ENCODE peak calls at places on chromosomes 2 and 18, in six cellular contexts. One of them, this sample, is unnamed.

GRCh38 chr18:73043231-73044000 is 175.6 kb upstream of the NETO1 start:
- DNase-seq in EL: no peak
- DNase-seq in occipital lobe: no peak
- DNase-seq in stimulated activated CD4-positive, alpha-beta T cell treated with anti-CD3 and anti-CD28 coated beads, Interleukin-1b, Interleukin-23, amount 100 ng/mL, for 4 hours: no peak
- DNase-seq in amniotic stem cell: no peak
- DNase-seq in D341Med: no peak
- DNase-seq in this sample: no peak

GRCh38 chr18:45628979-45629958 is 14.0 kb downstream of the SLC14A2 start:
- DNase-seq in amniotic stem cell: no peak
- DNase-seq in D341Med: no peak
- DNase-seq in EL: peak
- DNase-seq in stimulated activated CD4-positive, alpha-beta T cell treated with anti-CD3 and anti-CD28 coated beads, Interleukin-1b, Interleukin-23, amount 100 ng/mL, for 4 hours: no peak
- DNase-seq in occipital lobe: no peak
- DNase-seq in this sample: no peak

GRCh38 chr2:120750488-120751210 is 15.0 kb downstream of the GLI2 start:
- DNase-seq in amniotic stem cell: no peak
- DNase-seq in occipital lobe: no peak
- DNase-seq in stimulated activated CD4-positive, alpha-beta T cell treated with anti-CD3 and anti-CD28 coated beads, Interleukin-1b, Interleukin-23, amount 100 ng/mL, for 4 hours: no peak
- DNase-seq in D341Med: no peak
- DNase-seq in EL: no peak
- DNase-seq in this sample: no peak

GRCh38 chr2:7685342-7686015 is 768.3 kb downstream of the RNF144A start:
- DNase-seq in D341Med: no peak
- DNase-seq in stimulated activated CD4-positive, alpha-beta T cell treated with anti-CD3 and anti-CD28 coated beads, Interleukin-1b, Interleukin-23, amount 100 ng/mL, for 4 hours: no peak
- DNase-seq in amniotic stem cell: peak
- DNase-seq in occipital lobe: no peak
- DNase-seq in EL: peak
- DNase-seq in this sample: no peak

GRCh38 chr2:67871696-67872320 is 191.0 kb downstream of the C1D start:
- DNase-seq in amniotic stem cell: no peak
- DNase-seq in occipital lobe: no peak
- DNase-seq in D341Med: no peak
- DNase-seq in stimulated activated CD4-positive, alpha-beta T cell treated with anti-CD3 and anti-CD28 coated beads, Interleukin-1b, Interleukin-23, amount 100 ng/mL, for 4 hours: no peak
- DNase-seq in EL: peak
- DNase-seq in this sample: no peak

GRCh38 chr18:36078751-36079529 is 11.6 kb upstream of the RPRD1A start:
- DNase-seq in amniotic stem cell: no peak
- DNase-seq in EL: peak
- DNase-seq in occipital lobe: no peak
- DNase-seq in stimulated activated CD4-positive, alpha-beta T cell treated with anti-CD3 and anti-CD28 coated beads, Interleukin-1b, Interleukin-23, amount 100 ng/mL, for 4 hours: no peak
- DNase-seq in D341Med: no peak
- DNase-seq in this sample: no peak

GRCh38 chr2:68943581-68944568 is 8.8 kb downstream of the GKN2 start:
- DNase-seq in occipital lobe: peak
- DNase-seq in amniotic stem cell: peak
- DNase-seq in stimulated activated CD4-positive, alpha-beta T cell treated with anti-CD3 and anti-CD28 coated beads, Interleukin-1b, Interleukin-23, amount 100 ng/mL, for 4 hours: no peak
- DNase-seq in D341Med: peak
- DNase-seq in EL: peak
- DNase-seq in this sample: peak

GRCh38 chr2:196798980-196799379 is 503 bp downstream of the GTF3C3 start:
- DNase-seq in occipital lobe: no peak
- DNase-seq in EL: no peak
- DNase-seq in stimulated activated CD4-positive, alpha-beta T cell treated with anti-CD3 and anti-CD28 coated beads, Interleukin-1b, Interleukin-23, amount 100 ng/mL, for 4 hours: no peak
- DNase-seq in amniotic stem cell: no peak
- DNase-seq in D341Med: no peak
- DNase-seq in this sample: no peak

GRCh38 chr2:85754313-85755095 is 713 bp downstream of the ATOH8 start:
- DNase-seq in EL: peak
- DNase-seq in amniotic stem cell: no peak
- DNase-seq in occipital lobe: no peak
- DNase-seq in D341Med: peak
- DNase-seq in stimulated activated CD4-positive, alpha-beta T cell treated with anti-CD3 and anti-CD28 coated beads, Interleukin-1b, Interleukin-23, amount 100 ng/mL, for 4 hours: no peak
- DNase-seq in this sample: no peak

GRCh38 chr2:233821196-233821595 is 33.1 kb downstream of the HJURP start:
- DNase-seq in amniotic stem cell: no peak
- DNase-seq in occipital lobe: no peak
- DNase-seq in stimulated activated CD4-positive, alpha-beta T cell treated with anti-CD3 and anti-CD28 coated beads, Interleukin-1b, Interleukin-23, amount 100 ng/mL, for 4 hours: no peak
- DNase-seq in D341Med: no peak
- DNase-seq in EL: no peak
- DNase-seq in this sample: no peak

GRCh38 chr2:142037744-142038143 is 93.1 kb downstream of the LRP1B start:
- DNase-seq in amniotic stem cell: no peak
- DNase-seq in stimulated activated CD4-positive, alpha-beta T cell treated with anti-CD3 and anti-CD28 coated beads, Interleukin-1b, Interleukin-23, amount 100 ng/mL, for 4 hours: no peak
- DNase-seq in EL: no peak
- DNase-seq in D341Med: no peak
- DNase-seq in occipital lobe: no peak
- DNase-seq in this sample: peak

GRCh38 chr2:167715932-167716331 is 531.5 kb downstream of the STK39 start:
- DNase-seq in EL: no peak
- DNase-seq in occipital lobe: no peak
- DNase-seq in stimulated activated CD4-positive, alpha-beta T cell treated with anti-CD3 and anti-CD28 coated beads, Interleukin-1b, Interleukin-23, amount 100 ng/mL, for 4 hours: no peak
- DNase-seq in D341Med: no peak
- DNase-seq in amniotic stem cell: no peak
- DNase-seq in this sample: no peak

GRCh38 chr2:9313443-9313842 is 106.8 kb downstream of the ASAP2 start:
- DNase-seq in amniotic stem cell: no peak
- DNase-seq in stimulated activated CD4-positive, alpha-beta T cell treated with anti-CD3 and anti-CD28 coated beads, Interleukin-1b, Interleukin-23, amount 100 ng/mL, for 4 hours: no peak
- DNase-seq in EL: no peak
- DNase-seq in D341Med: no peak
- DNase-seq in occipital lobe: no peak
- DNase-seq in this sample: no peak

GRCh38 chr18:61435064-61435652 is 101.9 kb downstream of the CDH20 start:
- DNase-seq in EL: peak
- DNase-seq in occipital lobe: no peak
- DNase-seq in stimulated activated CD4-positive, alpha-beta T cell treated with anti-CD3 and anti-CD28 coated beads, Interleukin-1b, Interleukin-23, amount 100 ng/mL, for 4 hours: no peak
- DNase-seq in amniotic stem cell: no peak
- DNase-seq in D341Med: peak
- DNase-seq in this sample: no peak

GRCh38 chr2:71223767-71224333 is 3.1 kb downstream of the PAIP2B start:
- DNase-seq in EL: peak
- DNase-seq in D341Med: peak
- DNase-seq in stimulated activated CD4-positive, alpha-beta T cell treated with anti-CD3 and anti-CD28 coated beads, Interleukin-1b, Interleukin-23, amount 100 ng/mL, for 4 hours: no peak
- DNase-seq in amniotic stem cell: no peak
- DNase-seq in occipital lobe: peak
- DNase-seq in this sample: no peak

GRCh38 chr2:98759827-98760625 is 29.1 kb upstream of the MGAT4A start:
- DNase-seq in stimulated activated CD4-positive, alpha-beta T cell treated with anti-CD3 and anti-CD28 coated beads, Interleukin-1b, Interleukin-23, amount 100 ng/mL, for 4 hours: no peak
- DNase-seq in EL: no peak
- DNase-seq in occipital lobe: no peak
- DNase-seq in amniotic stem cell: no peak
- DNase-seq in D341Med: no peak
- DNase-seq in this sample: no peak

GRCh38 chr2:158006961-158007664 is 94.6 kb upstream of the UPP2 start:
- DNase-seq in EL: no peak
- DNase-seq in amniotic stem cell: no peak
- DNase-seq in D341Med: no peak
- DNase-seq in stimulated activated CD4-positive, alpha-beta T cell treated with anti-CD3 and anti-CD28 coated beads, Interleukin-1b, Interleukin-23, amount 100 ng/mL, for 4 hours: no peak
- DNase-seq in occipital lobe: no peak
- DNase-seq in this sample: no peak

GRCh38 chr18:31901063-31901462 is 41.9 kb downstream of the TRAPPC8 start:
- DNase-seq in EL: no peak
- DNase-seq in amniotic stem cell: no peak
- DNase-seq in D341Med: no peak
- DNase-seq in stimulated activated CD4-positive, alpha-beta T cell treated with anti-CD3 and anti-CD28 coated beads, Interleukin-1b, Interleukin-23, amount 100 ng/mL, for 4 hours: no peak
- DNase-seq in occipital lobe: no peak
- DNase-seq in this sample: no peak

This sample was measured in smooth muscle cell of the brain vasculature.